ENCODE peak calls at places on chromosome 21, in six cellular contexts. One of them, this sample, is unnamed. For H3K27me3, the result is how much of the 10 kb centered on the place peaks cover.

GRCh38 chr21:42988234-42988965 is 14.0 kb downstream of the PKNOX1 start:
- DNase-seq in sigmoid colon: no peak
- DNase-seq in AG04450: no peak
- DNase-seq in psoas muscle: no peak
- DNase-seq in lower lobe of right lung: no peak
- DNase-seq in IMR-90: peak
- DNase-seq in this sample: no peak

GRCh38 chr21:34031835-34032370 is 41.5 kb upstream of the MRPS6 start:
- DNase-seq in IMR-90: no peak
- DNase-seq in sigmoid colon: no peak
- DNase-seq in AG04450: no peak
- DNase-seq in lower lobe of right lung: no peak
- DNase-seq in psoas muscle: no peak
- DNase-seq in this sample: no peak

GRCh38 chr21:31780944-31781343 is 49.0 kb upstream of the SCAF4 start:
- DNase-seq in IMR-90: no peak
- DNase-seq in sigmoid colon: no peak
- DNase-seq in AG04450: no peak
- DNase-seq in psoas muscle: no peak
- DNase-seq in lower lobe of right lung: no peak
- DNase-seq in this sample: no peak

GRCh38 chr21:33286600-33287456 is 20.7 kb downstream of the IL10RB start:
- DNase-seq in IMR-90: peak
- DNase-seq in sigmoid colon: no peak
- DNase-seq in lower lobe of right lung: no peak
- DNase-seq in psoas muscle: no peak
- DNase-seq in AG04450: no peak
- DNase-seq in this sample: no peak

GRCh38 chr21:45142469-45142868 is 68.1 kb downstream of the ADARB1 start:
- DNase-seq in AG04450: no peak
- DNase-seq in IMR-90: peak
- DNase-seq in lower lobe of right lung: no peak
- DNase-seq in sigmoid colon: peak
- DNase-seq in psoas muscle: peak
- DNase-seq in this sample: no peak

GRCh38 chr21:30710499-30710898 is 8.1 kb downstream of the KRTAP21-3 start:
- DNase-seq in IMR-90: no peak
- DNase-seq in psoas muscle: no peak
- DNase-seq in sigmoid colon: no peak
- DNase-seq in lower lobe of right lung: no peak
- DNase-seq in AG04450: no peak
- DNase-seq in this sample: no peak

GRCh38 chr21:40511976-40512375 is 335.0 kb downstream of the DSCAM start:
- DNase-seq in AG04450: no peak
- DNase-seq in lower lobe of right lung: no peak
- DNase-seq in sigmoid colon: no peak
- DNase-seq in psoas muscle: no peak
- DNase-seq in IMR-90: no peak
- DNase-seq in this sample: no peak

GRCh38 chr21:45381865-45382697 is 22.9 kb upstream of the COL18A1 start:
- DNase-seq in sigmoid colon: peak
- DNase-seq in IMR-90: no peak
- DNase-seq in AG04450: no peak
- DNase-seq in lower lobe of right lung: peak
- DNase-seq in psoas muscle: peak
- DNase-seq in this sample: peak

GRCh38 chr21:27400045-27400444 is 433.2 kb upstream of the ADAMTS5 start:
- DNase-seq in psoas muscle: no peak
- DNase-seq in sigmoid colon: no peak
- DNase-seq in lower lobe of right lung: no peak
- DNase-seq in IMR-90: no peak
- DNase-seq in AG04450: no peak
- DNase-seq in this sample: no peak

GRCh38 chr21:39660191-39660590 is 47.5 kb downstream of the B3GALT5 start:
- DNase-seq in sigmoid colon: no peak
- DNase-seq in psoas muscle: no peak
- DNase-seq in AG04450: peak
- DNase-seq in IMR-90: peak
- DNase-seq in lower lobe of right lung: no peak
- DNase-seq in this sample: no peak

GRCh38 chr21:41880153-41880552 is 1.0 kb upstream of the PRDM15 start:
- DNase-seq in psoas muscle: no peak
- DNase-seq in IMR-90: no peak
- DNase-seq in sigmoid colon: peak
- DNase-seq in AG04450: no peak
- DNase-seq in lower lobe of right lung: no peak
- DNase-seq in this sample: no peak
- H3K4me3 ChIP-seq in psoas muscle: peak
- H3K4me3 ChIP-seq in IMR-90: no peak
- H3K4me3 ChIP-seq in sigmoid colon: peak
- H3K4me3 ChIP-seq in AG04450: peak
- H3K4me3 ChIP-seq in lower lobe of right lung: peak
- H3K4me3 ChIP-seq in this sample: peak

GRCh38 chr21:18244721-18245486 is at the start of gene CHODL:
- DNase-seq in AG04450: no peak
- DNase-seq in psoas muscle: no peak
- DNase-seq in sigmoid colon: no peak
- DNase-seq in IMR-90: no peak
- DNase-seq in lower lobe of right lung: no peak
- DNase-seq in this sample: no peak
- H3K27me3 ChIP-seq in AG04450: under half
- H3K27me3 ChIP-seq in psoas muscle: under half
- H3K27me3 ChIP-seq in sigmoid colon: under half
- H3K27me3 ChIP-seq in IMR-90: under half
- H3K27me3 ChIP-seq in lower lobe of right lung: under half
- H3K27me3 ChIP-seq in this sample: under half

DNA sequence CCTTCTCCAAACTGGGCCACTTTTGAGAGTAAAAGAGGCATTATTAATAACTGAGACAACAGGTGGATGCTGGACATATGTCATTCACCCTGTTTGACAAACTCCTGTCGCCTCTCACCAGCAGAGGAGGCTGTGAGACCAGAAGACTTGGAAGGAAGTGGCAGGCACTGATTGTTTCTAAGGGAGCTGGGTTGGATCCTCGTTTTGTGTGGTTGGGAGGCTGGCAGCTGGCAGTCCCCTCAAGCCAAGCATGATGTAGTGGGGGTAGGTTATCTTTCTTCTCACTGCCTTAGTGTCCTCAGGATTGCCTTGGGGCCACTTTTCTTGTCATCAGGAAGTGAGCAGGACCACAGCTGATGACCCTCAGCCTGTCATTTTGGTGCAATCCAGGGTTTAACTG is 86.5 kb upstream of the KCNJ15 start:
- DNase-seq in IMR-90: peak
- DNase-seq in AG04450: no peak
- DNase-seq in sigmoid colon: no peak
- DNase-seq in psoas muscle: no peak
- DNase-seq in lower lobe of right lung: peak
- DNase-seq in this sample: no peak
- TF ChIP-seq CTCF in IMR-90: peak
- TF ChIP-seq CTCF in AG04450: peak
- TF ChIP-seq CTCF in sigmoid colon: no peak
- TF ChIP-seq CTCF in psoas muscle: peak
- TF ChIP-seq CTCF in lower lobe of right lung: peak
- TF ChIP-seq CTCF in this sample: peak

DNA sequence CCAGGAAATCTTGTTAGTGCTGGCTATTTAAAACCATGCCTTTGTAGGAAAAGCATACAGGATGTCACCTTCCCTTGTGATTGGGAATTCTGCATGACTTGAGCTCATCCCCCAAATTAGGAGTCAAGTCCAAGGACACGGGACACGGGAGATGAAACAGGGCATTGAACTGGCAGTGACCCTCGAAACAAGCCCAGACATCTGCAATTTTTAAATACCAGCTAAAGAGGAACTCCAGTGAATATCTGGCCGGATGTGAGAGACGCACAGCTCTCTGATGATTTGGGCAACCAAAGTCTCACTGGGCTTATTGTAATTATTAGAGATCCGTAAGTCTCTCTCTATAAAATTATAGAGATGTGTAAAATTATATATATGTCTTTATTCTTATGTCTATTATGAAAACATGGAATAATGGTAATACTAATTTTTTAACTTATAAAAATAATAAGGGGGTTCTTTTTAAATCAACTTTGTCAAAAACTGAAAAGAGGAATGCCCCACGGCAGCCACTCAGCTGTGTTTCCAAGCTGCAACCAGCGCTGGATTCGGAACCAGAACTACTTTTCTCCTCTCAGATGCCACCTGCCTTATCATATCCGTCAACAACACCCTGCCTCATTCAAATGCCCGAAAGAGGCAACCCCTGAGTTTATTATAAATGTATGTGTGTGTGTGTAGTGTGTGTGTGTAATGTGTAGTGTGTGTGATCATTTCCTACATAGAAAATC is 32.6 kb downstream of the C2CD2 start:
- DNase-seq in IMR-90: no peak
- DNase-seq in AG04450: no peak
- DNase-seq in lower lobe of right lung: no peak
- DNase-seq in sigmoid colon: peak
- DNase-seq in psoas muscle: no peak
- DNase-seq in this sample: no peak
- H3K4me3 ChIP-seq in IMR-90: no peak
- H3K4me3 ChIP-seq in AG04450: no peak
- H3K4me3 ChIP-seq in lower lobe of right lung: no peak
- H3K4me3 ChIP-seq in sigmoid colon: no peak
- H3K4me3 ChIP-seq in psoas muscle: no peak
- H3K4me3 ChIP-seq in this sample: no peak

GRCh38 chr21:36698160-36699025 is 522 bp upstream of the SIM2 start:
- DNase-seq in AG04450: no peak
- DNase-seq in lower lobe of right lung: no peak
- DNase-seq in IMR-90: peak
- DNase-seq in psoas muscle: no peak
- DNase-seq in sigmoid colon: no peak
- DNase-seq in this sample: no peak
- H3K27me3 ChIP-seq in AG04450: half or more
- H3K27me3 ChIP-seq in lower lobe of right lung: half or more
- H3K27me3 ChIP-seq in IMR-90: half or more
- H3K27me3 ChIP-seq in psoas muscle: half or more
- H3K27me3 ChIP-seq in sigmoid colon: half or more
- H3K27me3 ChIP-seq in this sample: under half

This sample was measured in right lobe of liver.